ENCODE peak calls at places on chromosomes 2 and 18, in seven cellular contexts. One of them, this sample, is unnamed.

GRCh38 chr2:220224711-220225519 is 597.5 kb downstream of the SLC4A3 start:
- DNase-seq in A673: peak; percentile 47
- DNase-seq in pancreas: no peak
- DNase-seq in heart left ventricle: no peak
- DNase-seq in stomach: no peak
- DNase-seq in CD8-positive, alpha-beta T cell: no peak
- DNase-seq in bronchial epithelial cell: peak; percentile 89
- DNase-seq in this sample: no peak

GRCh38 chr2:157840568-157841156 is 35.5 kb downstream of the ACVR1 start:
- DNase-seq in A673: no peak
- DNase-seq in pancreas: peak; percentile 78
- DNase-seq in heart left ventricle: peak; percentile 69
- DNase-seq in stomach: peak; percentile 83
- DNase-seq in CD8-positive, alpha-beta T cell: no peak
- DNase-seq in bronchial epithelial cell: no peak
- DNase-seq in this sample: no peak

GRCh38 chr2:98569197-98569793 is 39.0 kb downstream of the COA5 start:
- DNase-seq in A673: peak; percentile 47
- DNase-seq in pancreas: peak; percentile 85
- DNase-seq in heart left ventricle: no peak
- DNase-seq in stomach: peak; percentile 58
- DNase-seq in CD8-positive, alpha-beta T cell: peak; percentile 70
- DNase-seq in bronchial epithelial cell: no peak
- DNase-seq in this sample: peak; percentile 59

GRCh38 chr18:48838921-48839818 is 111.6 kb downstream of the SMAD7 start:
- DNase-seq in A673: no peak
- DNase-seq in pancreas: peak; percentile 42
- DNase-seq in heart left ventricle: no peak
- DNase-seq in stomach: no peak
- DNase-seq in CD8-positive, alpha-beta T cell: no peak
- DNase-seq in bronchial epithelial cell: peak; percentile 74
- DNase-seq in this sample: no peak

GRCh38 chr2:22261165-22261564 is 1123.8 kb upstream of the KLHL29 start:
- DNase-seq in A673: no peak
- DNase-seq in pancreas: no peak
- DNase-seq in heart left ventricle: no peak
- DNase-seq in stomach: no peak
- DNase-seq in CD8-positive, alpha-beta T cell: no peak
- DNase-seq in bronchial epithelial cell: no peak
- DNase-seq in this sample: no peak

GRCh38 chr2:142217804-142218203 is 87.0 kb upstream of the LRP1B start:
- DNase-seq in A673: no peak
- DNase-seq in pancreas: no peak
- DNase-seq in heart left ventricle: no peak
- DNase-seq in stomach: no peak
- DNase-seq in CD8-positive, alpha-beta T cell: no peak
- DNase-seq in bronchial epithelial cell: peak; percentile 54
- DNase-seq in this sample: no peak

GRCh38 chr2:98015681-98016080 is 19.9 kb upstream of the TMEM131 start:
- DNase-seq in A673: no peak
- DNase-seq in pancreas: no peak
- DNase-seq in heart left ventricle: no peak
- DNase-seq in stomach: no peak
- DNase-seq in CD8-positive, alpha-beta T cell: no peak
- DNase-seq in bronchial epithelial cell: no peak
- DNase-seq in this sample: no peak

GRCh38 chr2:204842731-204843490 is 297.6 kb downstream of the PARD3B start:
- DNase-seq in A673: peak; percentile 41
- DNase-seq in pancreas: no peak
- DNase-seq in heart left ventricle: peak; percentile 54
- DNase-seq in stomach: no peak
- DNase-seq in CD8-positive, alpha-beta T cell: no peak
- DNase-seq in bronchial epithelial cell: peak; percentile 86
- DNase-seq in this sample: no peak

GRCh38 chr2:226215902-226216503 is 583.6 kb downstream of the IRS1 start:
- DNase-seq in A673: peak; percentile 87
- DNase-seq in pancreas: peak; percentile 65
- DNase-seq in heart left ventricle: peak; percentile 35
- DNase-seq in stomach: peak; percentile 77
- DNase-seq in CD8-positive, alpha-beta T cell: peak; percentile 22
- DNase-seq in bronchial epithelial cell: peak; percentile 30
- DNase-seq in this sample: peak; percentile 82

GRCh38 chr2:210577263-210578071 is 21.1 kb downstream of the CPS1 start:
- DNase-seq in A673: peak; percentile 70
- DNase-seq in pancreas: no peak
- DNase-seq in heart left ventricle: no peak
- DNase-seq in stomach: no peak
- DNase-seq in CD8-positive, alpha-beta T cell: no peak
- DNase-seq in bronchial epithelial cell: peak; percentile 60
- DNase-seq in this sample: peak; percentile 63

GRCh38 chr2:106094101-106094860 is 99.8 kb downstream of the UXS1 start:
- DNase-seq in A673: no peak
- DNase-seq in pancreas: no peak
- DNase-seq in heart left ventricle: no peak
- DNase-seq in stomach: no peak
- DNase-seq in CD8-positive, alpha-beta T cell: peak; percentile 65
- DNase-seq in bronchial epithelial cell: no peak
- DNase-seq in this sample: no peak

GRCh38 chr18:74331404-74331803 is 15.8 kb downstream of the C18orf63 start:
- DNase-seq in A673: peak; percentile 46
- DNase-seq in pancreas: no peak
- DNase-seq in heart left ventricle: no peak
- DNase-seq in stomach: no peak
- DNase-seq in CD8-positive, alpha-beta T cell: no peak
- DNase-seq in bronchial epithelial cell: peak; percentile 54
- DNase-seq in this sample: peak; percentile 20

GRCh38 chr2:162254472-162254871 is 11.2 kb upstream of the FAP start:
- DNase-seq in A673: no peak
- DNase-seq in pancreas: no peak
- DNase-seq in heart left ventricle: no peak
- DNase-seq in stomach: no peak
- DNase-seq in CD8-positive, alpha-beta T cell: no peak
- DNase-seq in bronchial epithelial cell: no peak
- DNase-seq in this sample: no peak

GRCh38 chr2:120352701-120353590 is 7.0 kb downstream of the INHBB start:
- DNase-seq in A673: no peak
- DNase-seq in pancreas: no peak
- DNase-seq in heart left ventricle: no peak
- DNase-seq in stomach: no peak
- DNase-seq in CD8-positive, alpha-beta T cell: no peak
- DNase-seq in bronchial epithelial cell: peak; percentile 11
- DNase-seq in this sample: no peak

GRCh38 chr2:132676999-132677398 is 7.0 kb upstream of the LYPD1 start:
- DNase-seq in A673: peak; percentile 43
- DNase-seq in pancreas: no peak
- DNase-seq in heart left ventricle: no peak
- DNase-seq in stomach: no peak
- DNase-seq in CD8-positive, alpha-beta T cell: no peak
- DNase-seq in bronchial epithelial cell: peak; percentile 20
- DNase-seq in this sample: no peak

GRCh38 chr2:26561376-26561775 is 79.8 kb downstream of the CIB4 start:
- DNase-seq in A673: no peak
- DNase-seq in pancreas: peak; percentile 34
- DNase-seq in heart left ventricle: no peak
- DNase-seq in stomach: no peak
- DNase-seq in CD8-positive, alpha-beta T cell: no peak
- DNase-seq in bronchial epithelial cell: no peak
- DNase-seq in this sample: no peak

GRCh38 chr2:178484245-178485041 is 4.2 kb downstream of the PLEKHA3 start:
- DNase-seq in A673: peak; percentile 61
- DNase-seq in pancreas: no peak
- DNase-seq in heart left ventricle: peak; percentile 61
- DNase-seq in stomach: peak; percentile 71
- DNase-seq in CD8-positive, alpha-beta T cell: no peak
- DNase-seq in bronchial epithelial cell: peak; percentile 39
- DNase-seq in this sample: no peak

GRCh38 chr18:72588339-72588738 is 44.2 kb upstream of the CBLN2 start:
- DNase-seq in A673: no peak
- DNase-seq in pancreas: no peak
- DNase-seq in heart left ventricle: no peak
- DNase-seq in stomach: no peak
- DNase-seq in CD8-positive, alpha-beta T cell: no peak
- DNase-seq in bronchial epithelial cell: no peak
- DNase-seq in this sample: no peak

GRCh38 chr2:219454217-219454616 is 19.6 kb downstream of the SPEG start:
- DNase-seq in A673: no peak
- DNase-seq in pancreas: no peak
- DNase-seq in heart left ventricle: no peak
- DNase-seq in stomach: no peak
- DNase-seq in CD8-positive, alpha-beta T cell: no peak
- DNase-seq in bronchial epithelial cell: no peak
- DNase-seq in this sample: no peak

GRCh38 chr2:127653421-127654083 is 7.6 kb downstream of the GPR17 start:
- DNase-seq in A673: no peak
- DNase-seq in pancreas: no peak
- DNase-seq in heart left ventricle: peak; percentile 58
- DNase-seq in stomach: no peak
- DNase-seq in CD8-positive, alpha-beta T cell: no peak
- DNase-seq in bronchial epithelial cell: no peak
- DNase-seq in this sample: no peak

GRCh38 chr18:76354348-76354747 is 140.7 kb downstream of the ZNF516 start:
- DNase-seq in A673: peak; percentile 17
- DNase-seq in pancreas: no peak
- DNase-seq in heart left ventricle: no peak
- DNase-seq in stomach: no peak
- DNase-seq in CD8-positive, alpha-beta T cell: no peak
- DNase-seq in bronchial epithelial cell: peak; percentile 51
- DNase-seq in this sample: no peak

GRCh38 chr2:223944166-223944703 is 900 bp downstream of the WDFY1 start:
- DNase-seq in A673: peak; percentile 58
- DNase-seq in pancreas: peak; percentile 77
- DNase-seq in heart left ventricle: peak; percentile 49
- DNase-seq in stomach: peak; percentile 41
- DNase-seq in CD8-positive, alpha-beta T cell: no peak
- DNase-seq in bronchial epithelial cell: no peak
- DNase-seq in this sample: peak; percentile 71

GRCh38 chr2:893311-893710 is 57.3 kb upstream of the SNTG2 start:
- DNase-seq in A673: peak; percentile 82
- DNase-seq in pancreas: no peak
- DNase-seq in heart left ventricle: no peak
- DNase-seq in stomach: peak; percentile 35
- DNase-seq in CD8-positive, alpha-beta T cell: no peak
- DNase-seq in bronchial epithelial cell: no peak
- DNase-seq in this sample: peak; percentile 58

GRCh38 chr2:136117391-136117841 is 533 bp downstream of the CXCR4 start:
- DNase-seq in A673: peak; percentile 56
- DNase-seq in pancreas: peak; percentile 76
- DNase-seq in heart left ventricle: peak; percentile 35
- DNase-seq in stomach: peak; percentile 48
- DNase-seq in CD8-positive, alpha-beta T cell: no peak
- DNase-seq in bronchial epithelial cell: no peak
- DNase-seq in this sample: peak; percentile 82

GRCh38 chr2:178152033-178152432 is 39.8 kb downstream of the RBM45 start:
- DNase-seq in A673: no peak
- DNase-seq in pancreas: no peak
- DNase-seq in heart left ventricle: no peak
- DNase-seq in stomach: no peak
- DNase-seq in CD8-positive, alpha-beta T cell: no peak
- DNase-seq in bronchial epithelial cell: no peak
- DNase-seq in this sample: no peak

GRCh38 chr2:104430892-104431291 is 423.0 kb upstream of the POU3F3 start:
- DNase-seq in A673: no peak
- DNase-seq in pancreas: no peak
- DNase-seq in heart left ventricle: no peak
- DNase-seq in stomach: no peak
- DNase-seq in CD8-positive, alpha-beta T cell: no peak
- DNase-seq in bronchial epithelial cell: no peak
- DNase-seq in this sample: no peak
- H3K36me3 ChIP-seq in A673: no peaks in the 10 kb centered on the region
- H3K36me3 ChIP-seq in pancreas: no peaks in the 10 kb centered on the region
- H3K36me3 ChIP-seq in heart left ventricle: no peaks in the 10 kb centered on the region
- H3K36me3 ChIP-seq in stomach: no peaks in the 10 kb centered on the region
- H3K36me3 ChIP-seq in CD8-positive, alpha-beta T cell: no peaks in the 10 kb centered on the region
- H3K36me3 ChIP-seq in bronchial epithelial cell: no peaks in the 10 kb centered on the region
- H3K36me3 ChIP-seq in this sample: no peaks in the 10 kb centered on the region

GRCh38 chr2:96436961-96437360 is 68.2 kb downstream of the NEURL3 start:
- DNase-seq in A673: no peak
- DNase-seq in pancreas: no peak
- DNase-seq in heart left ventricle: no peak
- DNase-seq in stomach: no peak
- DNase-seq in CD8-positive, alpha-beta T cell: no peak
- DNase-seq in bronchial epithelial cell: no peak
- DNase-seq in this sample: no peak
- TF ChIP-seq CTCF in A673: no peak
- TF ChIP-seq CTCF in pancreas: no peak
- TF ChIP-seq CTCF in heart left ventricle: no peak
- TF ChIP-seq CTCF in stomach: no peak
- TF ChIP-seq CTCF in CD8-positive, alpha-beta T cell: no peak
- TF ChIP-seq CTCF in bronchial epithelial cell: no peak
- TF ChIP-seq CTCF in this sample: no peak

DNA sequence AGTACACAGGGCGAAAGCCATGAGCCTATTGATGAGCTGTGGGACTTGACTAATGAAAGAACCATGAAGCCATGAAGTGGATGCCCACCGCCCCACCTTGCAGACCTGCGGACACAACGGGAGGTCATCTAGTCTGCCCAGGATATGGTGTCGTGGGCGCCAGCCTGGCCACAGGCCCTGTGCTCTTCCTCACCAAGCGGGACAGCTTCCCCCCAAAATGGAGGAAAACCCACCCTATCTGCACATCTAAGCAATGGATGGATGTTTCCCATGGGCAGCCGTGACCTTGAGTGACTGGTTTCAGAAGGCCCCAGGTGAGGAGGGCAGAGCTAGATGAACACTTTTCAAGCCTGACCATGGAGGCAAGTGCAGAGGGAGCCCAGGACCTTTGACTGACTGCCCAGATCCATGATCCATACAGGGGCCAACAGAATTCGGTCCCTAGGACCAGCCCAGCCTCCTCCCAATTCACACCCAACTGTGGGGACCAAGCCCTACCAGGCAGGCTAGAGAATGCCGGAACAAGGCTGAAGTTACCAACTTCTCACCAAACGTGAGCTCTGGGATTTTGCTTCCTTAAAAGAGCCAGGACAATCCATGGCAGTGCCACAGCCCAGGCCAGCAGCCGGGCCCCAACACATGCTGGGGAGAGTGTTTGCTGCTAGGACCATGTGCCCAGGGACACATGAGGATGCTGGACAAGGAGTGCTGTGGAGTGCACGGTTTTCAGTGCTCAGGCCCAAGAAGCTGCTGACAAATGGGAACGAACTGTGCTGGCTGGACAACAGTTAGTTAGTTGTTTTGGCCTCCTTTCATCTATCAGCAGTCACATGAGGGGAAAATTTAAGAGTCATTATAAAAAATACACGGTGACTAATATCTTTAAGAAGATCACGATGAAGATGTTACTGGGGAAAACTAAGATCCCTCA is 249.4 kb downstream of the HDAC4 start:
- DNase-seq in A673: no peak
- DNase-seq in pancreas: peak; percentile 30
- DNase-seq in heart left ventricle: peak; percentile 33
- DNase-seq in stomach: peak; percentile 15
- DNase-seq in CD8-positive, alpha-beta T cell: no peak
- DNase-seq in bronchial epithelial cell: no peak
- DNase-seq in this sample: no peak
- H3K36me3 ChIP-seq in A673: peaks cover 3% of the 10 kb centered on the region
- H3K36me3 ChIP-seq in pancreas: no peaks in the 10 kb centered on the region
- H3K36me3 ChIP-seq in heart left ventricle: peaks cover 8% of the 10 kb centered on the region
- H3K36me3 ChIP-seq in stomach: peaks cover 94% of the 10 kb centered on the region
- H3K36me3 ChIP-seq in CD8-positive, alpha-beta T cell: peaks cover 36% of the 10 kb centered on the region
- H3K36me3 ChIP-seq in bronchial epithelial cell: no peaks in the 10 kb centered on the region
- H3K36me3 ChIP-seq in this sample: no peaks in the 10 kb centered on the region

GRCh38 chr2:209425082-209426071 is 1.5 kb downstream of the MAP2 start:
- DNase-seq in A673: peak; percentile 34
- DNase-seq in pancreas: no peak
- DNase-seq in heart left ventricle: no peak
- DNase-seq in stomach: no peak
- DNase-seq in CD8-positive, alpha-beta T cell: no peak
- DNase-seq in bronchial epithelial cell: peak; percentile 75
- DNase-seq in this sample: peak; percentile 38
- TF ChIP-seq CTCF in A673: peak; percentile 65
- TF ChIP-seq CTCF in pancreas: peak; percentile 33
- TF ChIP-seq CTCF in heart left ventricle: peak; percentile 51
- TF ChIP-seq CTCF in stomach: peak; percentile 36
- TF ChIP-seq CTCF in CD8-positive, alpha-beta T cell: no peak
- TF ChIP-seq CTCF in bronchial epithelial cell: peak; percentile 50
- TF ChIP-seq CTCF in this sample: peak; percentile 60

This sample was measured in neural progenitor cell.